ENCODE peak calls at places on chromosomes 5 and 9, in nine cellular contexts. A, X, Q, L, M, H, U, J and S are unnamed samples.

GRCh38 chr5:146630467-146630866 is 114.5 kb upstream of the GPR151 start:
- DNase-seq in U (no peak), Q (no peak), H (no peak), M (no peak), A (no peak), L (no peak), X (no peak), J (no peak), S (no peak)

GRCh38 chr5:15757103-15757502 is 257.1 kb downstream of the FBXL7 start:
- DNase-seq in U (peak), L (no peak), X (no peak), H (peak), M (no peak), J (no peak), Q (peak), A (no peak), S (peak)

GRCh38 chr9:96495341-96495740 is 45.4 kb downstream of the HABP4 start:
- DNase-seq in J (no peak), A (no peak), U (peak), L (no peak), H (peak), Q (peak), X (peak), M (no peak), S (peak)

GRCh38 chr9:74643303-74643933 is 146.3 kb downstream of the RORB start:
- DNase-seq in A (no peak), J (no peak), M (no peak), Q (no peak), H (no peak), U (no peak), X (no peak), L (no peak), S (no peak)

GRCh38 chr9:72351538-72352453 is 13.2 kb downstream of the ZFAND5 start:
- DNase-seq in H (no peak), U (peak), Q (peak), X (no peak), M (no peak), J (no peak), L (no peak), A (no peak), S (no peak)

GRCh38 chr5:180648658-180649296 is 623 bp downstream of the FLT4 start:
- DNase-seq in U (no peak), M (peak), X (peak), J (no peak), A (no peak), H (no peak), L (no peak), Q (no peak), S (no peak)

GRCh38 chr5:132915681-132916080 is 42.2 kb downstream of the LEAP2 start:
- DNase-seq in J (peak), M (no peak), A (no peak), Q (peak), U (no peak), L (no peak), H (no peak), X (no peak), S (no peak)

GRCh38 chr5:138955013-138955660 is 80.0 kb upstream of the LRRTM2 start:
- DNase-seq in M (no peak), A (peak), L (no peak), Q (no peak), J (no peak), X (no peak), H (no peak), U (no peak), S (peak)

GRCh38 chr9:107650321-107650720 is 160.8 kb upstream of the KLF4 start:
- DNase-seq in J (no peak), U (peak), L (no peak), A (no peak), M (no peak), Q (no peak), X (no peak), H (no peak), S (no peak)

GRCh38 chr9:30484690-30485089 is 1899.8 kb upstream of the ACO1 start:
- DNase-seq in X (no peak), U (no peak), H (no peak), J (no peak), M (no peak), A (no peak), L (no peak), Q (no peak), S (no peak)

GRCh38 chr5:143355710-143356109 is 47.8 kb downstream of the NR3C1 start:
- DNase-seq in M (peak), Q (peak), A (peak), H (peak), J (no peak), U (peak), X (no peak), L (peak), S (peak)

GRCh38 chr9:272251-273213 is 57.9 kb downstream of the DOCK8 start:
- DNase-seq in J (peak), M (no peak), Q (no peak), X (no peak), A (peak), U (no peak), L (peak), H (no peak), S (no peak)

GRCh38 chr5:174735498-174736350 is 11.3 kb downstream of the MSX2 start:
- DNase-seq in A (no peak), J (no peak), U (no peak), H (no peak), Q (no peak), M (no peak), L (no peak), X (no peak), S (peak)
- H3K4me3 ChIP-seq in A (no peak), J (no peak), U (no peak), H (no peak), Q (peak), M (no peak), L (no peak), X (no peak), S (peak)

GRCh38 chr5:80479713-80480112 is 8.2 kb upstream of the FAM151B start:
- DNase-seq in Q (no peak), M (no peak), U (no peak), A (no peak), L (no peak), X (no peak), J (no peak), H (no peak), S (no peak)

GRCh38 chr5:80483636-80484232 is 4.2 kb upstream of the FAM151B start:
- DNase-seq in J (no peak), U (no peak), L (no peak), A (no peak), X (no peak), M (no peak), H (no peak), Q (no peak), S (no peak)

GRCh38 chr5:80480354-80480753 is 7.5 kb upstream of the FAM151B start:
- DNase-seq in M (no peak), Q (no peak), A (no peak), H (no peak), J (no peak), U (no peak), L (no peak), X (no peak), S (no peak)

DNA sequence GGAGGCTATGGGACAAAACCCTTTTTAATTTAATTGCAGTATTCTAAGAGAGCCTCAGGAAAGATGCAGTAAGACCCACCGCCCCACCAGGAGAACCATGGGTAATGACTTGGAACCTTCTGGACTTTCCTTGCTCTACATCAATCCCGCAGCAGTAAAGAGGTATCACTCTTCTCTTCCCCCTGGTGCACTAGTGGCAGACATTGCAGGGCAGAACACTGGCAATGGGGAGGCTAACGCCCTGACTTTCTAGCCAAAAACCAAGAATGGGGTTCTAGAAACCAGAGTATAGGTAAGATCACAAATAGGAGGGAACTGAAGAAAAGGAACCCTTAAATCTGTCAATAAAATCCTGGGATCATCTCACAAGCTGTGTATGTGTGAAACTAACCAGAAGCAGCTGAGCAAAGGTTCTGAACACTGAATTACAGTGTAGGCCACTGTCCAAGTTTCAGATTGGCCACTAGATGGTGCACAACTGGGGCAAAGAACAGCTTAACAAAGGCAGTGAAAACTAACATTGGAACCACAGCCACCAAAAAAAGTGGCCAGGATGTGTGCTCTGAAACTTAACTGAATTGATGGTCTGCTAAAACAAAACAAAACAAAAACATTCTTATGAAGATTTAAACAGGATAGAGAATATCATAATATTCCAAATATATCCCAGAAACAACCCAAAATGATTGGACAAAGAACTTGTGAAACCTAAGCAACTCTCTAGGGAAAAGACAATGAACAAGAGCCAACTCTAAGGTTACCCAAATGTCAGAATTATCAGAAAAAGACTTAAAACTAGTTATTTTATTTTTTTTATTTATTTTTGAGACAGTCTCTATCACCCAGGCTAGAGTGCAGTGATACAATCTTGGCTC is 6.6 kb upstream of the FAM151B start:
- DNase-seq in A (peak), U (peak), J (no peak), X (no peak), L (peak), H (no peak), Q (peak), M (no peak), S (peak)
- TF ChIP-seq CTCF in A (no peak), U (peak), J (peak), X (peak), L (no peak), H (peak), Q (peak), M (no peak), S (peak)

GRCh38 chr5:120450910-120451309 is 13.2 kb upstream of the PRR16 start:
- DNase-seq in J (no peak), A (no peak), L (no peak), Q (no peak), U (no peak), H (no peak), X (peak), M (no peak), S (no peak)
- H3K4me3 ChIP-seq in J (no peak), A (no peak), L (no peak), Q (no peak), U (no peak), H (no peak), X (no peak), M (no peak), S (no peak)

GRCh38 chr9:77455312-77455927 is 192.7 kb downstream of the GNA14 start:
- DNase-seq in M (no peak), U (no peak), X (no peak), J (no peak), H (no peak), A (peak), Q (peak), L (peak), S (peak)
- TF ChIP-seq CTCF in M (no peak), U (peak), X (peak), J (peak), H (peak), A (no peak), Q (peak), L (peak), S (peak)

GRCh38 chr5:77843570-77844407 is 67.7 kb upstream of the TBCA start:
- DNase-seq in H (no peak), M (no peak), U (no peak), J (no peak), X (no peak), L (no peak), A (no peak), Q (no peak), S (no peak)

GRCh38 chr5:77847129-77847460 is 71.0 kb upstream of the TBCA start:
- DNase-seq in J (no peak), Q (no peak), H (no peak), L (no peak), A (no peak), U (no peak), X (no peak), M (no peak), S (no peak)

GRCh38 chr5:77844408-77845272 is 68.5 kb upstream of the TBCA start:
- DNase-seq in J (peak), H (no peak), U (peak), Q (no peak), A (no peak), L (no peak), X (no peak), M (no peak), S (peak)

GRCh38 chr5:77846422-77847128 is 70.4 kb upstream of the TBCA start:
- DNase-seq in J (no peak), A (no peak), X (no peak), Q (no peak), U (no peak), M (no peak), H (no peak), L (no peak), S (no peak)

DNA sequence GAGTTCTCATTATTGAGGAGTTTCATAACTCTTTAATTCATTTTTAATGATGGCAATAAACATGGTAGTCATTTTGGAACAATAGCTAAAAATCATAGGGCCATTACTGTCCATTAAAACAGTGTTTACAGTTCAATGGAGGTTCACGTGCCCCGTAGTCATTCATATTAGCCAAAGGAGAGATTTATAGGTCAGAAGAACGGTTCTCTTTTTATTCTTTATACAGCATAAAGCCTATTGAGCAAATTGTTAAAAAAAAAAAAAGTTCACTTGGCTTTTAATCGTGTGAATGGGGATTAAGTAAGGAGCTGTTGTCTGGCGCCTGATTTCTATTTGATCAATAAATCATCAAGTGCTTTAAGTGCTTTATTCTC is 69.1 kb upstream of the TBCA start:
- DNase-seq in A (no peak), L (no peak), Q (no peak), X (no peak), M (no peak), J (no peak), H (no peak), U (no peak), S (no peak)
- H3K4me3 ChIP-seq in A (peak), L (no peak), Q (no peak), X (peak), M (peak), J (no peak), H (no peak), U (no peak), S (peak)

GRCh38 chr5:141680178-141680577 is 1.9 kb downstream of the ARAP3 start:
- DNase-seq in X (no peak), H (no peak), L (no peak), Q (no peak), A (no peak), J (no peak), M (no peak), U (no peak), S (no peak)

GRCh38 chr5:141680751-141681201 is 1.3 kb downstream of the ARAP3 start:
- DNase-seq in J (no peak), X (no peak), A (no peak), H (no peak), U (peak), L (no peak), M (no peak), Q (peak), S (peak)

GRCh38 chr5:141681295-141681694 is 735 bp downstream of the ARAP3 start:
- DNase-seq in U (no peak), H (no peak), J (no peak), A (no peak), L (no peak), X (no peak), Q (no peak), M (no peak), S (no peak)

GRCh38 chr5:141674747-141675146 is 7.3 kb downstream of the ARAP3 start:
- DNase-seq in Q (no peak), H (no peak), X (no peak), A (no peak), U (no peak), L (no peak), J (no peak), M (no peak), S (no peak)

DNA sequence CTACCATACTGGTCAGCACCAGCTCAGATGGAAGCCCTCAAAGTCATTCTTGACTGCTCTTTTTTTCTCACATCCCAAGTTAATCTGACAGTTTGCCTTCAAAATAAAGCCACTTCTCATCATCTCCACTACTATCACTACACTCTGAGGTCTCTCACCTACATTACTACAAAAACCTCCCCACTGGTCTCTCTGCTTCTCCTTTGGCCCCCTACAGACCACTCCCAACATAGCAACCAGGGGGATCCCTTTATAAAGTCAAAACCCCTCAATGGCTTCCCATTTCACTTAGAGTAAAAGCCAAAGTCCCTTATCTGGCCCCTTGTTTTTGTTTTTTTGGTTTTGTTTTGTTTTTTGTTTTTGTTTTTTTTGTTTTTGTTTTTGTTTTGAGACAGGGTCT is 4.6 kb downstream of the ARAP3 start:
- DNase-seq in U (no peak), Q (no peak), J (no peak), H (no peak), A (no peak), X (no peak), L (no peak), M (no peak), S (no peak)
- TF ChIP-seq CTCF in U (peak), Q (peak), J (peak), H (peak), A (no peak), X (no peak), L (no peak), M (no peak), S (peak)

GRCh38 chr5:95734156-95734555 is 3.0 kb downstream of the RHOBTB3 start:
- DNase-seq in H (no peak), X (no peak), A (no peak), L (no peak), Q (no peak), J (no peak), U (peak), M (no peak), S (no peak)
- H3K4me3 ChIP-seq in H (peak), X (peak), A (peak), L (no peak), Q (peak), J (no peak), U (peak), M (no peak), S (peak)

GRCh38 chr5:109529987-109530386 is 120.2 kb upstream of the PJA2 start:
- DNase-seq in L (no peak), A (no peak), J (no peak), X (no peak), U (no peak), Q (no peak), H (no peak), M (no peak), S (no peak)
- TF ChIP-seq CTCF in L (no peak), A (no peak), J (no peak), X (no peak), U (no peak), Q (no peak), H (no peak), M (no peak), S (no peak)